ENCODE peak calls at places on chromosome 17, in four cellular contexts. F is HepG2, U is HCT116, V is GM12878. H is an unnamed sample.

GRCh38 chr17:47990962-47991731 is 20.2 kb downstream of the CDK5RAP3 start:
- DNase-seq in U (no peak), F (no peak), V (no peak), H (no peak)

GRCh38 chr17:46092996-46093395 is 93.9 kb downstream of the STH start:
- DNase-seq in V (no peak), F (no peak), U (no peak), H (no peak)

GRCh38 chr17:29243792-29244191 is 2.9 kb upstream of the CRYBA1 start:
- DNase-seq in U (no peak), V (no peak), F (peak; percentile 30), H (no peak)

GRCh38 chr17:61465550-61466237 is 13.5 kb downstream of the TBX4 start:
- DNase-seq in V (no peak), U (no peak), F (no peak), H (no peak)

GRCh38 chr17:15240617-15241016 is 24.5 kb downstream of the PMP22 start:
- DNase-seq in F (no peak), V (no peak), U (no peak), H (no peak)

GRCh38 chr17:4004517-4005295 is 40.5 kb upstream of the ATP2A3 start:
- DNase-seq in U (peak; percentile 6), F (peak; percentile 63), V (peak; percentile 5), H (peak; percentile 30)

GRCh38 chr17:46090871-46091270 is 91.8 kb downstream of the STH start:
- DNase-seq in U (no peak), F (no peak), V (no peak), H (no peak)

GRCh38 chr17:13600475-13601316 is 1.0 kb downstream of the HS3ST3A1 start:
- DNase-seq in U (no peak), V (no peak), F (no peak), H (no peak)

GRCh38 chr17:18093616-18094408 is 6.1 kb downstream of the DRG2 start:
- DNase-seq in F (peak; percentile 78), V (no peak), U (peak; percentile 27), H (no peak)

GRCh38 chr17:75558666-75559530 is 28.7 kb upstream of the MYO15B start:
- DNase-seq in V (no peak), F (no peak), U (no peak), H (no peak)

GRCh38 chr17:54967621-54968258 is 714 bp downstream of the COX11 start:
- DNase-seq in U (peak; percentile 31), V (no peak), F (peak; percentile 83), H (no peak)

GRCh38 chr17:18992454-18993130 is 12.0 kb downstream of the FAM83G start:
- DNase-seq in F (no peak), V (peak; percentile 38), U (no peak), H (no peak)

GRCh38 chr17:74442670-74443515 is 11.0 kb downstream of the GPRC5C start:
- DNase-seq in V (no peak), U (peak; percentile 89), F (peak; percentile 95), H (no peak)

GRCh38 chr17:62892870-62893338 is 73.1 kb upstream of the TANC2 start:
- DNase-seq in F (peak; percentile 20), U (no peak), V (no peak), H (no peak)

GRCh38 chr17:48678141-48678971 is 44.0 kb downstream of the PRAC1 start:
- DNase-seq in F (peak; percentile 48), V (peak; percentile 9), U (peak; percentile 28), H (peak; percentile 48)

GRCh38 chr17:17352836-17353624 is 49.9 kb downstream of the NT5M start:
- DNase-seq in F (no peak), U (no peak), V (no peak), H (no peak)

GRCh38 chr17:49928826-49929475 is 40.0 kb upstream of the DLX4 start:
- DNase-seq in U (peak; percentile 33), F (peak; percentile 52), V (no peak), H (no peak)

GRCh38 chr17:55572139-55572538 is 60.9 kb upstream of the SMIM36 start:
- DNase-seq in F (no peak), V (no peak), U (no peak), H (no peak)

GRCh38 chr17:6523330-6523729 is 33.0 kb downstream of the PITPNM3 start:
- DNase-seq in F (peak; percentile 69), V (no peak), U (peak; percentile 32), H (no peak)

GRCh38 chr17:60559659-60559994 is 33.6 kb upstream of the APPBP2 start:
- DNase-seq in V (no peak), U (no peak), F (no peak), H (no peak)

GRCh38 chr17:51684214-51684613 is 423.9 kb downstream of the UTP18 start:
- DNase-seq in V (no peak), U (no peak), F (no peak), H (no peak)

GRCh38 chr17:32876414-32877163 is at the start of gene MYO1D:
- DNase-seq in F (peak; percentile 45), V (no peak), U (peak; percentile 46), H (peak; percentile 62)

GRCh38 chr17:50099003-50099402 is 3.9 kb downstream of the PDK2 start:
- DNase-seq in F (no peak), V (no peak), U (no peak), H (no peak)

GRCh38 chr17:9271989-9272388 is 250.7 kb downstream of the NTN1 start:
- DNase-seq in U (no peak), F (no peak), V (no peak), H (no peak)

GRCh38 chr17:45677770-45678169 is 106.3 kb upstream of the CRHR1 start:
- DNase-seq in U (no peak), V (no peak), F (no peak), H (no peak)

GRCh38 chr17:9274119-9274445 is 252.8 kb downstream of the NTN1 start:
- DNase-seq in F (no peak), U (no peak), V (no peak), H (no peak)

GRCh38 chr17:20315821-20316220 is 151.5 kb downstream of the LGALS9B start:
- DNase-seq in F (no peak), U (no peak), V (no peak), H (no peak)

GRCh38 chr17:70317416-70317815 is 148.1 kb downstream of the KCNJ2 start:
- DNase-seq in F (no peak), U (no peak), V (no peak), H (no peak)

GRCh38 chr17:47760409-47761140 is 27.5 kb downstream of the TBX21 start:
- DNase-seq in U (no peak), V (no peak), F (no peak), H (no peak)

GRCh38 chr17:40926341-40926740 is 11.1 kb downstream of the KRT23 start:
- DNase-seq in F (no peak), V (no peak), U (no peak), H (no peak)

GRCh38 chr17:35991075-35991474 is 4.5 kb upstream of the CCL14 start:
- DNase-seq in U (no peak), F (peak; percentile 71), V (no peak), H (no peak)
- TF ChIP-seq ZNF274 in U (no peak), F (no peak), V (no peak), H (no peak)

DNA sequence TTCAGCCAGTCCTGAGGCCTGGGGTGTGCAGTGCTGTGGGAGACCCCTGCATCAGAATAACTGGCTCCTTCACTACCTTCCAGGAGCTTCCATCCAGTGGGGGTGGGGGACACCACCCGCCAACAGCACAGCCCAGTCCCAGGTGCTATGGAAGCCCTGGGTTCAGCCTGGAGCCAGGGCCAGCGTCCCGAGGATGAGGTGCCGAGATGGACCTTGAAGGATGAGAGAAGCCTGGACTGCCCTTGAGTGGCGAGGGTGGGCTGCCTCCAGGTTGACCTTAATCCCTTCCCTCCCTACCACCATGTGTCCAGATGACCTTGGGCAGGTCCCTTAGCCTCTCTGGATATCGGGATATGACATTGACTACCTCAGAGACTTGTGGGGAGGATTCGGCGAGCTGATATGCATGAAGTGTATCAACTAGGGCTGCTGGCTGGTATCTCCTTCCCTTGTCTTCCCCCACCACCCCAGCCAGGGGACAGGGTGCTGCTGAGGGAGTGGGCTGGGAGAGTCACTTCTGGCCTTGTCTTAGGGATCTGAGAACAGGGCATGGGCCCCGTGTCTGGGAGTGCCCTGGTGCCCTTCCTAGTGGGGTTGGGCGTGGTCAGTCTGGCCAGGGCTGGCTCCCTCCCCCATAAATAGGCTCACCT is 14.2 kb upstream of the LASP1NB start:
- DNase-seq in U (no peak), F (no peak), V (no peak), H (no peak)
- TF ChIP-seq ZNF274 in U (no peak), F (no peak), V (no peak), H (no peak)

DNA sequence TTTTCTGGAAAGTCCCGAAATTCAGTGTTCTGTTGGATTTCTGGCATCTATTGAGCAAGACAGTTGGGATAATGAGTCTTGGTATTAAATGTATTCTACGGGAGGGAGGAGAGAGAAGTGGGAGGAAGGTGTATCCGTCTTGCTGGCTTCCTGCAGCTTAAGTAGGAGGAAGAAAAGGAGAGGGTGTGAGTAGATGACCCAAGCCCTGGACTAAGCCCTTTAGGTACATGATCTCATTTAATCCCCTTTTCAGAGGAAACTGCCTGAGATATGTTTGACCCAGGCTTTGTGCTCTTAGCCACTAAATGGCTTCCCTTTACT is 62.8 kb downstream of the PRKCA start:
- DNase-seq in F (no peak), U (no peak), V (no peak), H (no peak)
- TF ChIP-seq ZNF274 in F (no peak), U (no peak), V (no peak), H (no peak)

GRCh38 chr17:81960130-81960958 is 643 bp downstream of the NOTUM start:
- DNase-seq in U (no peak), V (no peak), F (no peak), H (no peak)

GRCh38 chr17:81962499-81963441 is 1.8 kb upstream of the NOTUM start:
- DNase-seq in V (no peak), F (peak; percentile 61), U (no peak), H (no peak)

GRCh38 chr17:81959362-81960129 is 1.4 kb downstream of the NOTUM start:
- DNase-seq in F (peak; percentile 40), V (no peak), U (no peak), H (no peak)

GRCh38 chr17:81961554-81962498 is 839 bp upstream of the NOTUM start:
- DNase-seq in V (no peak), U (no peak), F (no peak), H (no peak)

GRCh38 chr17:81961087-81961514 is at the start of gene NOTUM:
- DNase-seq in F (peak; percentile 79), V (no peak), U (no peak), H (no peak)
- TF ChIP-seq ZNF274 in F (no peak), V (no peak), U (no peak), H (no peak)

GRCh38 chr17:65817951-65818350 is 256.5 kb upstream of the AXIN2 start:
- DNase-seq in F (no peak), U (no peak), V (no peak), H (no peak)

GRCh38 chr17:65811043-65811442 is 249.6 kb upstream of the AXIN2 start:
- DNase-seq in F (no peak), V (no peak), U (no peak), H (no peak)

GRCh38 chr17:65814418-65814817 is 253.0 kb upstream of the AXIN2 start:
- DNase-seq in U (no peak), F (no peak), V (no peak), H (no peak)

GRCh38 chr17:65809366-65809765 is 247.9 kb upstream of the AXIN2 start:
- DNase-seq in F (no peak), U (no peak), V (no peak), H (no peak)

GRCh38 chr17:65813306-65813705 is 251.9 kb upstream of the AXIN2 start:
- DNase-seq in V (no peak), F (no peak), U (no peak), H (no peak)
- TF ChIP-seq ZNF274 in V (no peak), F (no peak), U (no peak), H (no peak)

GRCh38 chr17:10936931-10937330 is 99.0 kb upstream of the PIRT start:
- DNase-seq in F (no peak), U (no peak), V (no peak), H (no peak)
- TF ChIP-seq ZNF274 in F (no peak), U (no peak), V (no peak), H (no peak)